ENCODE peak calls at places on chromosome X, in four cellular contexts. Q is H9, C is caudate nucleus, W is NCI-H510A treated with DMSO at 0.1 percent for 48 hours. N is an unnamed sample.
A peak's percentile ranks its signal among the peaks of the same experiment; 100 is the strongest.

GRCh38 chrX:109890910-109891502 is 111.9 kb upstream of the TMEM164 start:
- DNase-seq in W (peak; percentile 10), C (no peak), Q (peak; percentile 76), N (peak; percentile 80)

GRCh38 chrX:2913118-2913517 is 16.0 kb downstream of the ARSD start:
- DNase-seq in W (no peak), Q (no peak), C (no peak), N (no peak)

GRCh38 chrX:136747003-136747986 is 33.4 kb downstream of the ARHGEF6 start:
- DNase-seq in Q (no peak), W (no peak), C (no peak), N (no peak)

GRCh38 chrX:131577433-131577832 is 33.6 kb downstream of the OR13H1 start:
- DNase-seq in Q (no peak), W (no peak), C (no peak), N (no peak)

GRCh38 chrX:25011589-25012432 is 4.0 kb downstream of the ARX start:
- DNase-seq in Q (no peak), C (no peak), W (no peak), N (no peak)

GRCh38 chrX:129249563-129249962 is 273.7 kb downstream of the SMARCA1 start:
- DNase-seq in Q (no peak), C (no peak), W (no peak), N (no peak)

GRCh38 chrX:65488496-65488895 is 46.1 kb downstream of the LAS1L start:
- DNase-seq in Q (no peak), C (no peak), W (no peak), N (no peak)

GRCh38 chrX:24424948-24425347 is 40.1 kb upstream of the PDK3 start:
- DNase-seq in Q (no peak), C (no peak), W (no peak), N (no peak)

GRCh38 chrX:13479452-13479813 is 90.0 kb upstream of the EGFL6 start:
- DNase-seq in Q (no peak), C (no peak), W (no peak), N (no peak)

GRCh38 chrX:91435465-91435864 is 826 bp downstream of the PABPC5 start:
- DNase-seq in Q (peak; percentile 30), C (no peak), W (no peak), N (peak; percentile 3)

GRCh38 chrX:30573125-30573524 is 4.4 kb downstream of the TASL start:
- DNase-seq in C (no peak), W (no peak), Q (no peak), N (no peak)

GRCh38 chrX:33434256-33435092 is 223.1 kb upstream of the DMD start:
- DNase-seq in C (no peak), Q (peak; percentile 87), W (peak; percentile 57), N (peak; percentile 64)

GRCh38 chrX:21438792-21439191 is 64.6 kb downstream of the CNKSR2 start:
- DNase-seq in C (no peak), W (no peak), Q (no peak), N (no peak)

GRCh38 chrX:17413228-17413627 is 38.2 kb downstream of the NHS start:
- DNase-seq in Q (no peak), W (no peak), C (no peak), N (no peak)

GRCh38 chrX:15797707-15798106 is 7.4 kb downstream of the ZRSR2 start:
- DNase-seq in C (no peak), W (no peak), Q (no peak), N (no peak)

GRCh38 chrX:124217289-124218251 is 114.9 kb upstream of the TEX13D start:
- DNase-seq in W (peak; percentile 58), Q (peak; percentile 52), C (no peak), N (peak; percentile 42)

GRCh38 chrX:25001808-25002657 is 13.7 kb downstream of the ARX start:
- DNase-seq in W (no peak), Q (no peak), C (no peak), N (no peak)

GRCh38 chrX:68415289-68415688 is 18.0 kb downstream of the OPHN1 start:
- DNase-seq in Q (no peak), W (no peak), C (no peak), N (no peak)

GRCh38 chrX:47743504-47743903 is 84.5 kb upstream of the UXT start:
- DNase-seq in Q (no peak), C (no peak), W (no peak), N (no peak)

GRCh38 chrX:136816970-136817369 is 36.2 kb upstream of the ARHGEF6 start:
- DNase-seq in W (no peak), Q (no peak), C (no peak), N (no peak)

GRCh38 chrX:72269671-72270251 is 7.3 kb downstream of the RPS4X start:
- DNase-seq in W (no peak), C (no peak), Q (no peak), N (no peak)

GRCh38 chrX:90617710-90618325 is 696.1 kb downstream of the TGIF2LX start:
- DNase-seq in W (no peak), Q (no peak), C (no peak), N (no peak)

GRCh38 chrX:21738145-21738949 is 19.6 kb downstream of the SMPX start:
- DNase-seq in Q (peak; percentile 85), W (peak; percentile 79), C (no peak), N (peak; percentile 83)